ENCODE peak calls at places on chromosomes 4 and X, in ten cellular contexts. One of them, this sample, is unnamed.

GRCh38 chr4:145805490-145805889 is 125.5 kb downstream of the C4orf51 start:
- DNase-seq in breast epithelium: no peak
- DNase-seq in effector memory CD4-positive, alpha-beta T cell: no peak
- DNase-seq in right cardiac atrium: no peak
- DNase-seq in adrenal gland: no peak
- DNase-seq in choroid plexus epithelial cell: peak
- DNase-seq in mucosa of descending colon: no peak
- DNase-seq in SK-N-SH: no peak
- DNase-seq in HepG2: peak
- DNase-seq in A549: no peak
- DNase-seq in this sample: no peak

GRCh38 chrX:154602226-154602625 is 16.9 kb downstream of the CTAG1B start:
- DNase-seq in A549: no peak
- DNase-seq in HepG2: no peak
- DNase-seq in adrenal gland: no peak
- DNase-seq in SK-N-SH: no peak
- DNase-seq in breast epithelium: peak
- DNase-seq in effector memory CD4-positive, alpha-beta T cell: no peak
- DNase-seq in choroid plexus epithelial cell: no peak
- DNase-seq in right cardiac atrium: no peak
- DNase-seq in mucosa of descending colon: no peak
- DNase-seq in this sample: no peak

GRCh38 chr4:126172126-126172525 is 857.4 kb downstream of the FAT4 start:
- DNase-seq in choroid plexus epithelial cell: no peak
- DNase-seq in effector memory CD4-positive, alpha-beta T cell: no peak
- DNase-seq in adrenal gland: no peak
- DNase-seq in HepG2: no peak
- DNase-seq in right cardiac atrium: no peak
- DNase-seq in breast epithelium: no peak
- DNase-seq in mucosa of descending colon: no peak
- DNase-seq in A549: no peak
- DNase-seq in SK-N-SH: no peak
- DNase-seq in this sample: no peak

GRCh38 chr4:89489338-89489771 is 181.8 kb upstream of the GPRIN3 start:
- DNase-seq in SK-N-SH: peak
- DNase-seq in choroid plexus epithelial cell: peak
- DNase-seq in adrenal gland: no peak
- DNase-seq in effector memory CD4-positive, alpha-beta T cell: no peak
- DNase-seq in A549: no peak
- DNase-seq in HepG2: no peak
- DNase-seq in right cardiac atrium: peak
- DNase-seq in breast epithelium: no peak
- DNase-seq in mucosa of descending colon: no peak
- DNase-seq in this sample: no peak

GRCh38 chrX:147803948-147804347 is 107.8 kb upstream of the FMR1 start:
- DNase-seq in breast epithelium: no peak
- DNase-seq in HepG2: peak
- DNase-seq in choroid plexus epithelial cell: no peak
- DNase-seq in A549: peak
- DNase-seq in effector memory CD4-positive, alpha-beta T cell: no peak
- DNase-seq in SK-N-SH: peak
- DNase-seq in right cardiac atrium: no peak
- DNase-seq in adrenal gland: peak
- DNase-seq in mucosa of descending colon: no peak
- DNase-seq in this sample: no peak

GRCh38 chr4:23237771-23238170 is 545.0 kb downstream of the GBA3 start:
- DNase-seq in mucosa of descending colon: no peak
- DNase-seq in HepG2: no peak
- DNase-seq in SK-N-SH: peak
- DNase-seq in choroid plexus epithelial cell: peak
- DNase-seq in A549: no peak
- DNase-seq in right cardiac atrium: peak
- DNase-seq in effector memory CD4-positive, alpha-beta T cell: no peak
- DNase-seq in breast epithelium: no peak
- DNase-seq in adrenal gland: peak
- DNase-seq in this sample: no peak

GRCh38 chrX:109797311-109797975 is 64.4 kb upstream of the ACSL4 start:
- DNase-seq in right cardiac atrium: no peak
- DNase-seq in A549: no peak
- DNase-seq in HepG2: peak
- DNase-seq in effector memory CD4-positive, alpha-beta T cell: no peak
- DNase-seq in choroid plexus epithelial cell: no peak
- DNase-seq in adrenal gland: no peak
- DNase-seq in breast epithelium: no peak
- DNase-seq in SK-N-SH: peak
- DNase-seq in mucosa of descending colon: no peak
- DNase-seq in this sample: no peak

GRCh38 chr4:128658214-128658621 is 151.3 kb upstream of the JADE1 start:
- DNase-seq in breast epithelium: no peak
- DNase-seq in SK-N-SH: no peak
- DNase-seq in effector memory CD4-positive, alpha-beta T cell: no peak
- DNase-seq in right cardiac atrium: no peak
- DNase-seq in adrenal gland: no peak
- DNase-seq in A549: no peak
- DNase-seq in choroid plexus epithelial cell: peak
- DNase-seq in mucosa of descending colon: no peak
- DNase-seq in HepG2: no peak
- DNase-seq in this sample: no peak

GRCh38 chr4:143337600-143338287 is 1.1 kb downstream of the GAB1 start:
- DNase-seq in breast epithelium: peak
- DNase-seq in right cardiac atrium: peak
- DNase-seq in SK-N-SH: peak
- DNase-seq in mucosa of descending colon: peak
- DNase-seq in A549: no peak
- DNase-seq in choroid plexus epithelial cell: peak
- DNase-seq in HepG2: peak
- DNase-seq in effector memory CD4-positive, alpha-beta T cell: no peak
- DNase-seq in adrenal gland: peak
- DNase-seq in this sample: peak

GRCh38 chrX:110384490-110384889 is 25.8 kb downstream of the RTL9 start:
- DNase-seq in choroid plexus epithelial cell: no peak
- DNase-seq in breast epithelium: no peak
- DNase-seq in mucosa of descending colon: no peak
- DNase-seq in effector memory CD4-positive, alpha-beta T cell: no peak
- DNase-seq in A549: no peak
- DNase-seq in SK-N-SH: no peak
- DNase-seq in right cardiac atrium: no peak
- DNase-seq in HepG2: no peak
- DNase-seq in adrenal gland: peak
- DNase-seq in this sample: no peak

GRCh38 chrX:74343970-74344622 is 40.1 kb downstream of the ZCCHC13 start:
- DNase-seq in HepG2: peak
- DNase-seq in effector memory CD4-positive, alpha-beta T cell: peak
- DNase-seq in adrenal gland: peak
- DNase-seq in SK-N-SH: peak
- DNase-seq in A549: peak
- DNase-seq in choroid plexus epithelial cell: peak
- DNase-seq in mucosa of descending colon: no peak
- DNase-seq in breast epithelium: peak
- DNase-seq in right cardiac atrium: no peak
- DNase-seq in this sample: no peak

GRCh38 chrX:150100261-150100660 is 162.0 kb upstream of the EOLA2 start:
- DNase-seq in HepG2: no peak
- DNase-seq in right cardiac atrium: no peak
- DNase-seq in mucosa of descending colon: no peak
- DNase-seq in adrenal gland: no peak
- DNase-seq in SK-N-SH: no peak
- DNase-seq in effector memory CD4-positive, alpha-beta T cell: no peak
- DNase-seq in choroid plexus epithelial cell: peak
- DNase-seq in breast epithelium: no peak
- DNase-seq in A549: no peak
- DNase-seq in this sample: no peak

GRCh38 chr4:74006009-74006476 is 7.6 kb upstream of the CXCL5 start:
- DNase-seq in right cardiac atrium: no peak
- DNase-seq in adrenal gland: no peak
- DNase-seq in choroid plexus epithelial cell: peak
- DNase-seq in HepG2: no peak
- DNase-seq in effector memory CD4-positive, alpha-beta T cell: no peak
- DNase-seq in breast epithelium: no peak
- DNase-seq in A549: no peak
- DNase-seq in mucosa of descending colon: no peak
- DNase-seq in SK-N-SH: no peak
- DNase-seq in this sample: no peak

GRCh38 chrX:16465081-16465876 is 184.7 kb upstream of the S100G start:
- DNase-seq in mucosa of descending colon: no peak
- DNase-seq in A549: no peak
- DNase-seq in right cardiac atrium: no peak
- DNase-seq in adrenal gland: no peak
- DNase-seq in HepG2: no peak
- DNase-seq in breast epithelium: no peak
- DNase-seq in choroid plexus epithelial cell: peak
- DNase-seq in effector memory CD4-positive, alpha-beta T cell: no peak
- DNase-seq in SK-N-SH: no peak
- DNase-seq in this sample: no peak

GRCh38 chr4:7157140-7157488 is 35.2 kb upstream of the SORCS2 start:
- DNase-seq in mucosa of descending colon: no peak
- DNase-seq in adrenal gland: no peak
- DNase-seq in breast epithelium: no peak
- DNase-seq in effector memory CD4-positive, alpha-beta T cell: no peak
- DNase-seq in right cardiac atrium: no peak
- DNase-seq in HepG2: no peak
- DNase-seq in choroid plexus epithelial cell: no peak
- DNase-seq in SK-N-SH: peak
- DNase-seq in A549: no peak
- DNase-seq in this sample: no peak

GRCh38 chrX:53223955-53224859 is 800 bp downstream of the KDM5C start:
- DNase-seq in effector memory CD4-positive, alpha-beta T cell: peak
- DNase-seq in SK-N-SH: peak
- DNase-seq in HepG2: peak
- DNase-seq in adrenal gland: peak
- DNase-seq in A549: peak
- DNase-seq in right cardiac atrium: peak
- DNase-seq in choroid plexus epithelial cell: peak
- DNase-seq in breast epithelium: peak
- DNase-seq in mucosa of descending colon: no peak
- DNase-seq in this sample: no peak

DNA sequence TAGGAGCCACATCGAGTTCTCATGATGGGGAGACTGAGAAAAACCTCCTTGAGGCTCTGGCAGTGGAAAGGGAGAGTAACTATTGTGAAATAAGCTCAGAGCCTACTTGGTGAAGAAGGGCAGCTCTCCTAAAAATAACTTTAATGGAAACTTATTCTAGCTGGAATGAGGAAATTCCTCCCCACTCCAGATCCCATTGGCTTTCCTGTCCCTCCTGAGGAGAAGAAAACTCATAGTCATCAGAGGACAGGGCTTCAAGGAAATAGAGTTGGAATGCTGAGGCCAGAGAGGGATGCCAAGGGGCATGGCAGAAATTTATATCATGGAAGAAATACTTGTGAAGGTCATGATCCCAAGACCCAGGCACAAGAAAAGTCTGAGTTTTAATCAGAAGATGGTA is 70.7 kb upstream of the TAPT1 start:
- DNase-seq in A549: no peak
- DNase-seq in right cardiac atrium: no peak
- DNase-seq in choroid plexus epithelial cell: no peak
- DNase-seq in effector memory CD4-positive, alpha-beta T cell: no peak
- DNase-seq in breast epithelium: no peak
- DNase-seq in mucosa of descending colon: no peak
- DNase-seq in HepG2: no peak
- DNase-seq in adrenal gland: no peak
- DNase-seq in SK-N-SH: no peak
- DNase-seq in this sample: no peak
- H3K4me3 ChIP-seq in A549: no peak
- H3K4me3 ChIP-seq in right cardiac atrium: no peak
- H3K4me3 ChIP-seq in choroid plexus epithelial cell: no peak
- H3K4me3 ChIP-seq in effector memory CD4-positive, alpha-beta T cell: no peak
- H3K4me3 ChIP-seq in breast epithelium: no peak
- H3K4me3 ChIP-seq in mucosa of descending colon: no peak
- H3K4me3 ChIP-seq in HepG2: no peak
- H3K4me3 ChIP-seq in adrenal gland: no peak
- H3K4me3 ChIP-seq in SK-N-SH: no peak
- H3K4me3 ChIP-seq in this sample: no peak

GRCh38 chr4:150586162-150586561 is 4.2 kb downstream of the MAB21L2 start:
- DNase-seq in A549: no peak
- DNase-seq in choroid plexus epithelial cell: no peak
- DNase-seq in mucosa of descending colon: no peak
- DNase-seq in adrenal gland: no peak
- DNase-seq in HepG2: no peak
- DNase-seq in effector memory CD4-positive, alpha-beta T cell: no peak
- DNase-seq in right cardiac atrium: no peak
- DNase-seq in breast epithelium: no peak
- DNase-seq in SK-N-SH: no peak
- DNase-seq in this sample: no peak
- H3K4me3 ChIP-seq in A549: no peak
- H3K4me3 ChIP-seq in choroid plexus epithelial cell: no peak
- H3K4me3 ChIP-seq in mucosa of descending colon: no peak
- H3K4me3 ChIP-seq in adrenal gland: no peak
- H3K4me3 ChIP-seq in HepG2: no peak
- H3K4me3 ChIP-seq in effector memory CD4-positive, alpha-beta T cell: no peak
- H3K4me3 ChIP-seq in right cardiac atrium: no peak
- H3K4me3 ChIP-seq in breast epithelium: no peak
- H3K4me3 ChIP-seq in SK-N-SH: peak
- H3K4me3 ChIP-seq in this sample: no peak

GRCh38 chrX:106612403-106612789 is 618 bp downstream of the RADX start:
- DNase-seq in A549: no peak
- DNase-seq in breast epithelium: no peak
- DNase-seq in adrenal gland: no peak
- DNase-seq in right cardiac atrium: no peak
- DNase-seq in SK-N-SH: no peak
- DNase-seq in effector memory CD4-positive, alpha-beta T cell: no peak
- DNase-seq in HepG2: peak
- DNase-seq in mucosa of descending colon: no peak
- DNase-seq in choroid plexus epithelial cell: no peak
- DNase-seq in this sample: no peak
- H3K4me3 ChIP-seq in A549: peak
- H3K4me3 ChIP-seq in breast epithelium: peak
- H3K4me3 ChIP-seq in adrenal gland: peak
- H3K4me3 ChIP-seq in right cardiac atrium: peak
- H3K4me3 ChIP-seq in SK-N-SH: no peak
- H3K4me3 ChIP-seq in effector memory CD4-positive, alpha-beta T cell: peak
- H3K4me3 ChIP-seq in HepG2: peak
- H3K4me3 ChIP-seq in mucosa of descending colon: no peak
- H3K4me3 ChIP-seq in choroid plexus epithelial cell: peak
- H3K4me3 ChIP-seq in this sample: peak

GRCh38 chr4:165325732-165326512 is 1.5 kb upstream of the MSMO1 start:
- DNase-seq in A549: no peak
- DNase-seq in right cardiac atrium: no peak
- DNase-seq in SK-N-SH: no peak
- DNase-seq in adrenal gland: peak
- DNase-seq in choroid plexus epithelial cell: peak
- DNase-seq in mucosa of descending colon: no peak
- DNase-seq in breast epithelium: no peak
- DNase-seq in effector memory CD4-positive, alpha-beta T cell: no peak
- DNase-seq in HepG2: peak
- DNase-seq in this sample: no peak
- H3K4me3 ChIP-seq in A549: no peak
- H3K4me3 ChIP-seq in right cardiac atrium: peak
- H3K4me3 ChIP-seq in SK-N-SH: peak
- H3K4me3 ChIP-seq in adrenal gland: peak
- H3K4me3 ChIP-seq in choroid plexus epithelial cell: peak
- H3K4me3 ChIP-seq in mucosa of descending colon: no peak
- H3K4me3 ChIP-seq in breast epithelium: peak
- H3K4me3 ChIP-seq in effector memory CD4-positive, alpha-beta T cell: no peak
- H3K4me3 ChIP-seq in HepG2: peak
- H3K4me3 ChIP-seq in this sample: no peak

GRCh38 chrX:14872355-14872754 is 514 bp downstream of the FANCB start:
- DNase-seq in right cardiac atrium: no peak
- DNase-seq in A549: no peak
- DNase-seq in breast epithelium: no peak
- DNase-seq in SK-N-SH: peak
- DNase-seq in adrenal gland: no peak
- DNase-seq in HepG2: no peak
- DNase-seq in mucosa of descending colon: no peak
- DNase-seq in effector memory CD4-positive, alpha-beta T cell: no peak
- DNase-seq in choroid plexus epithelial cell: no peak
- DNase-seq in this sample: no peak
- H3K4me3 ChIP-seq in right cardiac atrium: peak
- H3K4me3 ChIP-seq in A549: peak
- H3K4me3 ChIP-seq in breast epithelium: peak
- H3K4me3 ChIP-seq in SK-N-SH: peak
- H3K4me3 ChIP-seq in adrenal gland: no peak
- H3K4me3 ChIP-seq in HepG2: peak
- H3K4me3 ChIP-seq in mucosa of descending colon: no peak
- H3K4me3 ChIP-seq in effector memory CD4-positive, alpha-beta T cell: peak
- H3K4me3 ChIP-seq in choroid plexus epithelial cell: peak
- H3K4me3 ChIP-seq in this sample: peak

This sample was measured in ovary.